ENCODE peak calls at places on chromosome 1, in four cellular contexts. One of them, this sample, is unnamed.

GRCh38 chr1:13666317-13666716 is 33.7 kb upstream of the PRDM2 start:
- DNase-seq in stomach: no peak
- DNase-seq in PC-9: no peak
- DNase-seq in AG10803: no peak
- DNase-seq in this sample: no peak

GRCh38 chr1:230195199-230195598 is 128.2 kb downstream of the GALNT2 start:
- DNase-seq in stomach: peak; percentile 15
- DNase-seq in PC-9: no peak
- DNase-seq in AG10803: no peak
- DNase-seq in this sample: no peak

GRCh38 chr1:53369034-53369750 is 41.3 kb upstream of the LRP8 start:
- DNase-seq in stomach: peak; percentile 19
- DNase-seq in PC-9: no peak
- DNase-seq in AG10803: no peak
- DNase-seq in this sample: peak; percentile 48

GRCh38 chr1:6612641-6613360 is 730 bp upstream of the PHF13 start:
- DNase-seq in stomach: peak; percentile 62
- DNase-seq in PC-9: peak; percentile 74
- DNase-seq in AG10803: peak; percentile 34
- DNase-seq in this sample: no peak

GRCh38 chr1:33188572-33189275 is 6.9 kb upstream of the TRIM62 start:
- DNase-seq in stomach: no peak
- DNase-seq in PC-9: peak; percentile 41
- DNase-seq in AG10803: peak; percentile 18
- DNase-seq in this sample: no peak

GRCh38 chr1:173889885-173890284 is 21.7 kb downstream of the ZBTB37 start:
- DNase-seq in stomach: no peak
- DNase-seq in PC-9: no peak
- DNase-seq in AG10803: no peak
- DNase-seq in this sample: no peak

GRCh38 chr1:158366783-158367182 is 13.1 kb downstream of the CD1E start:
- DNase-seq in stomach: no peak
- DNase-seq in PC-9: no peak
- DNase-seq in AG10803: no peak
- DNase-seq in this sample: no peak

GRCh38 chr1:6823822-6824221 is 38.6 kb downstream of the CAMTA1 start:
- DNase-seq in stomach: no peak
- DNase-seq in PC-9: no peak
- DNase-seq in AG10803: no peak
- DNase-seq in this sample: no peak

GRCh38 chr1:239603530-239603929 is 217.2 kb downstream of the CHRM3 start:
- DNase-seq in stomach: no peak
- DNase-seq in PC-9: no peak
- DNase-seq in AG10803: no peak
- DNase-seq in this sample: no peak

GRCh38 chr1:179881642-179882252 is 338 bp upstream of the TOR1AIP1 start:
- DNase-seq in stomach: peak; percentile 80
- DNase-seq in PC-9: no peak
- DNase-seq in AG10803: peak; percentile 96
- DNase-seq in this sample: no peak

GRCh38 chr1:66156144-66156543 is 363.4 kb downstream of the PDE4B start:
- DNase-seq in stomach: no peak
- DNase-seq in PC-9: no peak
- DNase-seq in AG10803: no peak
- DNase-seq in this sample: no peak

GRCh38 chr1:89198500-89199072 is at the start of gene GBP4:
- DNase-seq in stomach: peak; percentile 42
- DNase-seq in PC-9: no peak
- DNase-seq in AG10803: peak; percentile 23
- DNase-seq in this sample: no peak

GRCh38 chr1:62849031-62849430 is 65.1 kb downstream of the ATG4C start:
- DNase-seq in stomach: no peak
- DNase-seq in PC-9: no peak
- DNase-seq in AG10803: no peak
- DNase-seq in this sample: no peak

GRCh38 chr1:65146908-65147423 is 1.0 kb upstream of the AK4 start:
- DNase-seq in stomach: no peak
- DNase-seq in PC-9: no peak
- DNase-seq in AG10803: no peak
- DNase-seq in this sample: peak; percentile 18

GRCh38 chr1:206766251-206766856 is 4.2 kb upstream of the IL19 start:
- DNase-seq in stomach: peak; percentile 37
- DNase-seq in PC-9: peak; percentile 41
- DNase-seq in AG10803: peak; percentile 71
- DNase-seq in this sample: no peak

GRCh38 chr1:21845646-21846641 is 33.9 kb downstream of the LDLRAD2 start:
- DNase-seq in stomach: no peak
- DNase-seq in PC-9: no peak
- DNase-seq in AG10803: no peak
- DNase-seq in this sample: no peak

GRCh38 chr1:225446298-225446941 is 18.6 kb upstream of the LBR start:
- DNase-seq in stomach: no peak
- DNase-seq in PC-9: no peak
- DNase-seq in AG10803: no peak
- DNase-seq in this sample: no peak

GRCh38 chr1:218408135-218408534 is 63.0 kb downstream of the TGFB2 start:
- DNase-seq in stomach: no peak
- DNase-seq in PC-9: no peak
- DNase-seq in AG10803: no peak
- DNase-seq in this sample: no peak

GRCh38 chr1:157862114-157863070 is 20.8 kb upstream of the CD5L start:
- DNase-seq in stomach: no peak
- DNase-seq in PC-9: no peak
- DNase-seq in AG10803: no peak
- DNase-seq in this sample: no peak

GRCh38 chr1:151156515-151156819 is at the start of gene TNFAIP8L2:
- DNase-seq in stomach: peak; percentile 54
- DNase-seq in PC-9: no peak
- DNase-seq in AG10803: no peak
- DNase-seq in this sample: no peak

GRCh38 chr1:66048011-66048410 is 255.3 kb downstream of the PDE4B start:
- DNase-seq in stomach: no peak
- DNase-seq in PC-9: no peak
- DNase-seq in AG10803: peak; percentile 10
- DNase-seq in this sample: no peak

GRCh38 chr1:9265966-9266365 is 26.7 kb upstream of the SPSB1 start:
- DNase-seq in stomach: no peak
- DNase-seq in PC-9: no peak
- DNase-seq in AG10803: no peak
- DNase-seq in this sample: no peak

GRCh38 chr1:189616893-189617292 is 860.8 kb downstream of the BRINP3 start:
- DNase-seq in stomach: no peak
- DNase-seq in PC-9: no peak
- DNase-seq in AG10803: no peak
- DNase-seq in this sample: no peak

GRCh38 chr1:86441581-86441980 is 17.6 kb downstream of the CLCA2 start:
- DNase-seq in stomach: no peak
- DNase-seq in PC-9: no peak
- DNase-seq in AG10803: no peak
- DNase-seq in this sample: no peak

GRCh38 chr1:119012383-119012782 is 24.2 kb upstream of the TBX15 start:
- DNase-seq in stomach: no peak
- DNase-seq in PC-9: no peak
- DNase-seq in AG10803: no peak
- DNase-seq in this sample: no peak

GRCh38 chr1:10497109-10497508 is 22.4 kb downstream of the PEX14 start:
- DNase-seq in stomach: no peak
- DNase-seq in PC-9: no peak
- DNase-seq in AG10803: no peak
- DNase-seq in this sample: no peak

GRCh38 chr1:235632538-235633219 is 16.9 kb downstream of the GNG4 start:
- DNase-seq in stomach: no peak
- DNase-seq in PC-9: no peak
- DNase-seq in AG10803: peak; percentile 79
- DNase-seq in this sample: no peak

GRCh38 chr1:230713547-230713914 is 391 bp downstream of the AGT start:
- DNase-seq in stomach: no peak
- DNase-seq in PC-9: no peak
- DNase-seq in AG10803: no peak
- DNase-seq in this sample: no peak

GRCh38 chr1:204828352-204828850 is 42.3 kb upstream of the NFASC start:
- DNase-seq in stomach: peak; percentile 48
- DNase-seq in PC-9: no peak
- DNase-seq in AG10803: peak; percentile 76
- DNase-seq in this sample: peak; percentile 83

GRCh38 chr1:57222307-57222706 is 201.6 kb downstream of the DAB1 start:
- DNase-seq in stomach: no peak
- DNase-seq in PC-9: no peak
- DNase-seq in AG10803: peak; percentile 9
- DNase-seq in this sample: no peak

GRCh38 chr1:224637510-224637909 is 21.4 kb downstream of the CNIH3 start:
- DNase-seq in stomach: no peak
- DNase-seq in PC-9: no peak
- DNase-seq in AG10803: peak; percentile 96
- DNase-seq in this sample: no peak

GRCh38 chr1:227234998-227235405 is 83.3 kb downstream of the CDC42BPA start:
- DNase-seq in stomach: no peak
- DNase-seq in PC-9: peak; percentile 58
- DNase-seq in AG10803: peak; percentile 64
- DNase-seq in this sample: no peak

GRCh38 chr1:32900956-32901822 is at the start of gene TMEM54:
- DNase-seq in stomach: peak; percentile 86
- DNase-seq in PC-9: no peak
- DNase-seq in AG10803: no peak
- DNase-seq in this sample: no peak

GRCh38 chr1:168498159-168498609 is 45.6 kb downstream of the XCL2 start:
- DNase-seq in stomach: no peak
- DNase-seq in PC-9: no peak
- DNase-seq in AG10803: peak; percentile 77
- DNase-seq in this sample: no peak

GRCh38 chr1:109256971-109257681 is 7.8 kb downstream of the CELSR2 start:
- DNase-seq in stomach: no peak
- DNase-seq in PC-9: peak; percentile 91
- DNase-seq in AG10803: no peak
- DNase-seq in this sample: no peak

GRCh38 chr1:182441719-182442118 is 8.2 kb upstream of the RGSL1 start:
- DNase-seq in stomach: no peak
- DNase-seq in PC-9: no peak
- DNase-seq in AG10803: no peak
- DNase-seq in this sample: no peak

GRCh38 chr1:182447660-182448059 is 2.3 kb upstream of the RGSL1 start:
- DNase-seq in stomach: no peak
- DNase-seq in PC-9: no peak
- DNase-seq in AG10803: no peak
- DNase-seq in this sample: no peak

GRCh38 chr1:182446033-182446669 is 3.8 kb upstream of the RGSL1 start:
- DNase-seq in stomach: no peak
- DNase-seq in PC-9: peak; percentile 48
- DNase-seq in AG10803: peak; percentile 55
- DNase-seq in this sample: no peak

GRCh38 chr1:182442333-182442732 is 7.6 kb upstream of the RGSL1 start:
- DNase-seq in stomach: no peak
- DNase-seq in PC-9: no peak
- DNase-seq in AG10803: no peak
- DNase-seq in this sample: no peak

GRCh38 chr1:182444497-182444896 is 5.4 kb upstream of the RGSL1 start:
- DNase-seq in stomach: no peak
- DNase-seq in PC-9: no peak
- DNase-seq in AG10803: no peak
- DNase-seq in this sample: no peak
- TF ChIP-seq CTCF in stomach: no peak
- TF ChIP-seq CTCF in PC-9: no peak
- TF ChIP-seq CTCF in AG10803: peak; percentile 14
- TF ChIP-seq CTCF in this sample: no peak

DNA sequence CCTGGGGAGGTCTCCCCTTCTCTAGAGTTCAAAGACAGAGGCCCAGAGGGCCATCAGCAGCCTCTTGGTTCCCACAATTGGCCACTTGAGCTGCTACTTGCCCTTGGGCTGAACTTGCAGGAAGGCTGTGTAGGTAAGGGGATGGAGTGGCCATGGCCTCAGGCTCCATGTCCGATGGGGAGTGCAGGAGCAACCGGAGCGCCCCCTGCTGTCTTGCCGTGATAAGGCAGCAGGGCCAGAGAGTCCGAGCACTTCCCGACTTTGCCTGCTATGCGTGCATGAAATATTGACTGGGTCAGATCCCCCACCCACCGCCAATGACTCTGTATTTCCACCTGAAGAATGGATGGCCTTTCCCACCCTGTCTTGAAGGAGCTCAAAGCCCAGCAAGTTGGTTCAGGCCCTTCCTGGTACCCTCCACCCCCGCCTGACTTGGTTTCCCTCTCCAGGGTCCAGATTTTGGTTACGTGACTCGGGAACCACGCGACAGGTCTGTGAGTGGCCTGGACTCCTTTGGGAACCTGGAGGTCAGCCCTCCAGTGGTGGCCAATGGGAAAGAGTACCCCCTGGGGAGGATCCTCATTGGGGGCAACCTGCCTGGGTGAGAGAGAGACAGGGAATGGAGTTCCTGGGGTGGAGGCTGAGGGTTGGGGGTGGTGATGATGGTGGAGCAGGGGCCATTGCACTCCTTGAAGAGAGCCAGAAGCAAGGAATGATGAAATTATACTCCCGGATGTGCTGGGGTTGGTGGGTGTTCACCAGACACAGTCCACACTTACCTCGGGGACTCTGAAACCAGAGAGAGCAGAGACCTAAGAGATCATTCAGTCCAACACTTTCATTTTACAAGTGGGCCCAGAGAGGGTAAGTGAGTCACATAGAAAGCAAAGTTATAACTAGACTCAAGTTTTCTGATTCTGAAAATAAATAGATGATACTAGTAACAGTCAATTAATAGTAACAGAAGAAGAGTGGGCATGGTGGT is 25.6 kb downstream of the PADI3 start:
- DNase-seq in stomach: peak; percentile 32
- DNase-seq in PC-9: peak; percentile 37
- DNase-seq in AG10803: peak; percentile 26
- DNase-seq in this sample: no peak
- TF ChIP-seq CTCF in stomach: no peak
- TF ChIP-seq CTCF in PC-9: peak; percentile 75
- TF ChIP-seq CTCF in AG10803: peak; percentile 62
- TF ChIP-seq CTCF in this sample: peak; percentile 82

GRCh38 chr1:45750298-45751038 is at the start of gene IPP:
- DNase-seq in stomach: peak; percentile 97
- DNase-seq in PC-9: peak; percentile 92
- DNase-seq in AG10803: peak; percentile 97
- DNase-seq in this sample: peak; percentile 97
- TF ChIP-seq CTCF in stomach: no peak
- TF ChIP-seq CTCF in PC-9: no peak
- TF ChIP-seq CTCF in AG10803: peak; percentile 28
- TF ChIP-seq CTCF in this sample: no peak

GRCh38 chr1:192578144-192578909 is 2.8 kb downstream of the RGS1 start:
- DNase-seq in stomach: no peak
- DNase-seq in PC-9: no peak
- DNase-seq in AG10803: no peak
- DNase-seq in this sample: no peak

GRCh38 chr1:192577145-192578140 is 1.9 kb downstream of the RGS1 start:
- DNase-seq in stomach: no peak
- DNase-seq in PC-9: no peak
- DNase-seq in AG10803: no peak
- DNase-seq in this sample: no peak

GRCh38 chr1:192580351-192580962 is 4.9 kb downstream of the RGS1 start:
- DNase-seq in stomach: no peak
- DNase-seq in PC-9: no peak
- DNase-seq in AG10803: peak; percentile 73
- DNase-seq in this sample: no peak

GRCh38 chr1:192581131-192581927 is 5.8 kb downstream of the RGS1 start:
- DNase-seq in stomach: no peak
- DNase-seq in PC-9: no peak
- DNase-seq in AG10803: no peak
- DNase-seq in this sample: no peak

GRCh38 chr1:192579319-192579738 is 3.8 kb downstream of the RGS1 start:
- DNase-seq in stomach: no peak
- DNase-seq in PC-9: no peak
- DNase-seq in AG10803: no peak
- DNase-seq in this sample: no peak
- TF ChIP-seq CTCF in stomach: no peak
- TF ChIP-seq CTCF in PC-9: no peak
- TF ChIP-seq CTCF in AG10803: no peak
- TF ChIP-seq CTCF in this sample: no peak

This sample was measured in type B pancreatic cell.